ENCODE peak calls at places on chromosomes 12 and 14, in ten cellular contexts. M is NCI-H1417, L is C1 segment of cervical spinal cord, B is hippocampal formation, I is astrocyte of the cerebellum, K is GM03348, U is KG1, S is SK-N-SH, V is HEK293T, J is HS-5. P is an unnamed sample.

GRCh38 chr14:80206351-80206750 is 5.0 kb downstream of the DIO2 start:
- DNase-seq in K (no peak), S (no peak), I (no peak), U (no peak), J (no peak), B (no peak), M (no peak), V (no peak), L (no peak), P (no peak)

GRCh38 chr12:109947511-109947910 is 47.4 kb downstream of the TCHP start:
- DNase-seq in U (no peak), I (peak), K (peak), L (no peak), B (no peak), V (no peak), M (no peak), J (no peak), S (no peak), P (no peak)

GRCh38 chr12:87923361-87923760 is 105.8 kb downstream of the C12orf50 start:
- DNase-seq in B (no peak), S (no peak), J (no peak), L (no peak), U (no peak), M (no peak), V (no peak), K (no peak), I (no peak), P (no peak)

GRCh38 chr12:42144174-42144423 is 575 bp downstream of the GXYLT1 start:
- DNase-seq in M (no peak), S (no peak), B (no peak), K (no peak), U (no peak), V (no peak), I (no peak), J (no peak), L (no peak), P (peak)

GRCh38 chr12:95182868-95183415 is 34.3 kb downstream of the FGD6 start:
- DNase-seq in M (no peak), J (peak), V (no peak), K (peak), I (peak), U (no peak), L (no peak), S (no peak), B (no peak), P (no peak)

GRCh38 chr14:95536036-95536577 is 1.3 kb downstream of the GLRX5 start:
- DNase-seq in U (no peak), K (no peak), B (no peak), I (no peak), M (peak), S (no peak), L (no peak), J (no peak), V (no peak), P (no peak)

GRCh38 chr12:12024958-12025682 is 45.6 kb upstream of the BCL2L14 start:
- DNase-seq in V (no peak), B (no peak), S (no peak), M (no peak), J (no peak), I (no peak), U (no peak), L (no peak), K (no peak), P (no peak)

GRCh38 chr12:89059721-89060120 is 292.6 kb downstream of the DUSP6 start:
- DNase-seq in I (no peak), U (no peak), S (no peak), B (no peak), K (peak), L (no peak), J (no peak), M (peak), V (no peak), P (no peak)

GRCh38 chr14:100215330-100215885 is 23.5 kb upstream of the YY1 start:
- DNase-seq in S (no peak), U (no peak), J (no peak), I (no peak), K (no peak), M (no peak), L (no peak), V (no peak), B (no peak), P (no peak)

GRCh38 chr14:104685216-104685997 is 4.0 kb upstream of the INF2 start:
- DNase-seq in M (no peak), I (no peak), V (no peak), K (no peak), U (no peak), J (no peak), B (no peak), L (no peak), S (no peak), P (no peak)

GRCh38 chr14:54343276-54344121 is 53.3 kb upstream of the CDKN3 start:
- DNase-seq in B (no peak), J (no peak), S (peak), V (no peak), M (peak), I (peak), K (no peak), U (no peak), L (no peak), P (peak)

GRCh38 chr12:70408004-70408790 is 42.1 kb downstream of the KCNMB4 start:
- DNase-seq in I (no peak), K (no peak), U (no peak), J (no peak), L (no peak), M (no peak), B (no peak), S (no peak), V (no peak), P (no peak)

GRCh38 chr12:32116897-32117296 is 10.2 kb downstream of the BICD1 start:
- DNase-seq in U (no peak), S (no peak), M (no peak), J (no peak), V (no peak), K (peak), B (no peak), I (no peak), L (no peak), P (no peak)

GRCh38 chr12:116336542-116337065 is 59.1 kb upstream of the MED13L start:
- DNase-seq in J (no peak), B (no peak), M (no peak), L (no peak), U (no peak), K (no peak), V (no peak), S (no peak), I (no peak), P (no peak)

GRCh38 chr12:107783406-107784376 is 9.2 kb downstream of the ASCL4 start:
- DNase-seq in B (no peak), K (no peak), U (no peak), I (no peak), M (no peak), L (no peak), S (no peak), J (no peak), V (no peak), P (no peak)

GRCh38 chr12:112503521-112503920 is 84.8 kb downstream of the PTPN11 start:
- DNase-seq in U (no peak), K (no peak), J (no peak), S (no peak), V (no peak), I (no peak), L (no peak), M (no peak), B (no peak), P (no peak)

GRCh38 chr12:91155990-91156389 is 26.6 kb downstream of the DCN start:
- DNase-seq in M (no peak), S (no peak), B (no peak), V (no peak), I (peak), U (no peak), K (no peak), J (no peak), L (no peak), P (no peak)